ENCODE peak calls at places on chromosomes 6 and 20, in six cellular contexts. A, E, U, D, F and W are unnamed samples.
A peak's percentile ranks its signal among the peaks of the same experiment; 100 is the strongest.

GRCh38 chr6:439681-440167 is 48.2 kb downstream of the IRF4 start:
- DNase-seq in A (no peak), F (no peak), E (no peak), U (no peak), D (no peak), W (no peak)

GRCh38 chr20:50120935-50121693 is 8.2 kb upstream of the UBE2V1 start:
- DNase-seq in F (no peak), A (peak; percentile 72), E (peak; percentile 88), U (peak; percentile 65), D (peak; percentile 81), W (peak; percentile 70)

GRCh38 chr6:74073429-74073828 is 377.4 kb downstream of the CD109 start:
- DNase-seq in D (no peak), U (peak; percentile 14), F (no peak), A (no peak), E (no peak), W (no peak)

GRCh38 chr20:58634818-58635665 is 16.0 kb upstream of the STX16 start:
- DNase-seq in D (no peak), A (no peak), E (no peak), F (peak; percentile 54), U (no peak), W (no peak)

GRCh38 chr20:47456952-47457724 is 44.5 kb upstream of the NCOA3 start:
- DNase-seq in F (no peak), D (no peak), A (no peak), U (no peak), E (no peak), W (no peak)

GRCh38 chr6:144931172-144932035 is 646.3 kb downstream of the UTRN start:
- DNase-seq in U (no peak), F (no peak), D (no peak), A (no peak), E (no peak), W (no peak)

GRCh38 chr6:23413327-23414203 is 712.5 kb upstream of the NRSN1 start:
- DNase-seq in F (no peak), E (no peak), D (no peak), U (no peak), A (no peak), W (no peak)

GRCh38 chr20:47466704-47467459 is 34.8 kb upstream of the NCOA3 start:
- DNase-seq in E (no peak), A (no peak), D (no peak), F (no peak), U (no peak), W (no peak)

GRCh38 chr6:106069478-106069877 is 16.7 kb upstream of the PRDM1 start:
- DNase-seq in F (no peak), E (no peak), A (no peak), D (no peak), U (no peak), W (no peak)

GRCh38 chr20:49887828-49888340 is 27.4 kb downstream of the SPATA2 start:
- DNase-seq in F (no peak), U (no peak), D (no peak), E (peak; percentile 73), A (no peak), W (no peak)

GRCh38 chr20:44711237-44711636 is 3.9 kb upstream of the CCN5 start:
- DNase-seq in D (no peak), E (no peak), F (no peak), A (no peak), U (no peak), W (no peak)

GRCh38 chr6:132199343-132199742 is 201.9 kb downstream of the MOXD1 start:
- DNase-seq in E (no peak), U (no peak), F (no peak), A (no peak), D (no peak), W (no peak)

GRCh38 chr6:3209114-3210023 is 18.1 kb downstream of the TUBB2B start:
- DNase-seq in D (peak; percentile 35), F (peak; percentile 76), E (peak; percentile 81), U (peak; percentile 65), A (no peak), W (no peak)

GRCh38 chr6:53628354-53629119 is 37.0 kb downstream of the KLHL31 start:
- DNase-seq in A (no peak), E (no peak), F (no peak), U (no peak), D (no peak), W (no peak)

GRCh38 chr6:23659125-23659524 is 466.9 kb upstream of the NRSN1 start:
- DNase-seq in U (no peak), D (no peak), F (no peak), A (no peak), E (peak; percentile 75), W (peak; percentile 7)

GRCh38 chr20:62370115-62370806 is 3.1 kb upstream of the LAMA5 start:
- DNase-seq in E (no peak), U (peak; percentile 45), D (no peak), F (no peak), A (no peak), W (no peak)

GRCh38 chr6:6962086-6962485 is 145.7 kb upstream of the RREB1 start:
- DNase-seq in A (no peak), U (no peak), E (no peak), D (no peak), F (no peak), W (no peak)

GRCh38 chr6:148182378-148182777 is 160.3 kb upstream of the SASH1 start:
- DNase-seq in D (no peak), A (no peak), U (no peak), F (no peak), E (no peak), W (no peak)

GRCh38 chr6:108587258-108588059 is 26.7 kb downstream of the FOXO3 start:
- DNase-seq in D (no peak), A (no peak), U (no peak), F (no peak), E (no peak), W (no peak)

GRCh38 chr20:49447364-49447763 is 35.1 kb downstream of the KCNB1 start:
- DNase-seq in F (no peak), U (no peak), E (no peak), D (no peak), A (no peak), W (no peak)

GRCh38 chr6:161453558-161453957 is 179.7 kb upstream of the AGPAT4 start:
- DNase-seq in U (no peak), F (no peak), A (no peak), D (no peak), E (no peak), W (no peak)

GRCh38 chr20:34401741-34402455 is 38.8 kb downstream of the ITCH start:
- DNase-seq in F (no peak), A (no peak), U (no peak), D (no peak), E (no peak), W (no peak)

GRCh38 chr6:167698540-167698939 is 128.2 kb upstream of the AFDN start:
- DNase-seq in D (no peak), E (no peak), U (no peak), A (no peak), F (no peak), W (no peak)

GRCh38 chr6:113854531-113855499 is 2.3 kb upstream of the MARCKS start:
- DNase-seq in D (peak; percentile 88), E (peak; percentile 87), U (peak; percentile 75), F (no peak), A (peak; percentile 80), W (peak; percentile 73)

GRCh38 chr20:5714261-5715041 is 35.8 kb upstream of the SHLD1 start:
- DNase-seq in D (no peak), U (no peak), F (no peak), E (no peak), A (no peak), W (peak; percentile 40)

GRCh38 chr6:104943781-104944180 is 13.1 kb upstream of the LIN28B start:
- DNase-seq in A (no peak), D (no peak), U (no peak), F (no peak), E (no peak), W (no peak)

GRCh38 chr20:17560344-17561074 is 9.4 kb upstream of the DSTN start:
- DNase-seq in D (no peak), F (no peak), A (no peak), E (no peak), U (no peak), W (no peak)

GRCh38 chr20:6746901-6747609 is 20.4 kb upstream of the BMP2 start:
- DNase-seq in A (no peak), U (no peak), D (no peak), F (no peak), E (no peak), W (no peak)

GRCh38 chr6:8642131-8642530 is 206.8 kb upstream of the SLC35B3 start:
- DNase-seq in D (no peak), U (no peak), E (no peak), A (no peak), F (no peak), W (no peak)

GRCh38 chr20:58433759-58434158 is 44.7 kb downstream of the VAPB start:
- DNase-seq in U (no peak), F (no peak), A (no peak), D (no peak), E (no peak), W (no peak)

GRCh38 chr6:51339728-51340127 is 521.1 kb downstream of the TFAP2B start:
- DNase-seq in E (no peak), A (no peak), F (no peak), U (no peak), D (no peak), W (no peak)

GRCh38 chr20:10669843-10670446 is 3.9 kb downstream of the JAG1 start:
- DNase-seq in E (no peak), D (no peak), U (no peak), A (no peak), F (no peak), W (peak; percentile 51)

GRCh38 chr20:32858189-32858588 is 534 bp upstream of the EFCAB8 start:
- DNase-seq in A (no peak), E (no peak), F (no peak), D (no peak), U (no peak), W (no peak)

GRCh38 chr6:68876792-68877493 is 241.9 kb downstream of the ADGRB3 start:
- DNase-seq in E (no peak), D (no peak), F (no peak), U (no peak), A (no peak), W (no peak)

GRCh38 chr6:227812-228338 is 64.4 kb upstream of the DUSP22 start:
- DNase-seq in F (no peak), U (no peak), A (no peak), E (no peak), D (no peak), W (no peak)

GRCh38 chr20:38881806-38882440 is 44.3 kb upstream of the FAM83D start:
- DNase-seq in D (no peak), E (no peak), F (no peak), U (no peak), A (no peak), W (no peak)

GRCh38 chr6:82573200-82573972 is 209.8 kb downstream of the TPBG start:
- DNase-seq in U (no peak), F (no peak), A (no peak), E (no peak), D (no peak), W (no peak)